ENCODE peak calls at places on chromosome 9, in seven cellular contexts. R is sigmoid colon, W is HepG2, M is vagina, J is breast epithelium, C is transverse colon, H is endothelial cell of umbilical vein. N is an unnamed sample.

GRCh38 chr9:34492051-34492450 is 30.7 kb downstream of the ENHO start:
- DNase-seq in R (no peak), W (no peak), M (no peak), J (no peak), C (no peak), H (no peak), N (no peak)

GRCh38 chr9:68896495-68896894 is 117.4 kb downstream of the PRKACG start:
- DNase-seq in R (no peak), W (no peak), M (no peak), J (no peak), C (no peak), H (no peak), N (no peak)

GRCh38 chr9:2260401-2261306 is 245.5 kb downstream of the SMARCA2 start:
- DNase-seq in R (no peak), W (no peak), M (no peak), J (no peak), C (no peak), H (peak), N (no peak)

GRCh38 chr9:13175732-13176131 is 103.8 kb downstream of the MPDZ start:
- DNase-seq in R (no peak), W (peak), M (no peak), J (no peak), C (no peak), H (no peak), N (no peak)

GRCh38 chr9:8750639-8751041 is 951.1 kb upstream of the DMAC1 start:
- DNase-seq in R (no peak), W (no peak), M (no peak), J (no peak), C (no peak), H (no peak), N (no peak)

GRCh38 chr9:88567870-88568269 is 32.9 kb downstream of the NXNL2 start:
- DNase-seq in R (no peak), W (no peak), M (no peak), J (no peak), C (no peak), H (no peak), N (no peak)

GRCh38 chr9:16974436-16974835 is 104.0 kb upstream of the BNC2 start:
- DNase-seq in R (no peak), W (no peak), M (no peak), J (no peak), C (no peak), H (no peak), N (no peak)

GRCh38 chr9:34957492-34958410 is at the start of gene PHF24:
- DNase-seq in R (no peak), W (no peak), M (no peak), J (no peak), C (no peak), H (no peak), N (no peak)

GRCh38 chr9:99059074-99059894 is 45.6 kb upstream of the TGFBR1 start:
- DNase-seq in R (no peak), W (no peak), M (no peak), J (no peak), C (peak), H (no peak), N (no peak)

GRCh38 chr9:118595719-118596305 is 773.4 kb downstream of the BRINP1 start:
- DNase-seq in R (peak), W (no peak), M (no peak), J (no peak), C (peak), H (peak), N (peak)

GRCh38 chr9:93591706-93592388 is 15.5 kb downstream of the PHF2 start:
- DNase-seq in R (no peak), W (no peak), M (peak), J (no peak), C (no peak), H (no peak), N (no peak)

GRCh38 chr9:8863886-8864881 is 1064.6 kb upstream of the DMAC1 start:
- DNase-seq in R (no peak), W (no peak), M (no peak), J (no peak), C (no peak), H (no peak), N (no peak)

GRCh38 chr9:109399258-109399767 is 78.5 kb upstream of the EPB41L4B start:
- DNase-seq in R (no peak), W (no peak), M (no peak), J (no peak), C (no peak), H (no peak), N (no peak)

GRCh38 chr9:99011161-99011709 is 67.5 kb downstream of the COL15A1 start:
- DNase-seq in R (no peak), W (no peak), M (no peak), J (no peak), C (no peak), H (no peak), N (peak)

GRCh38 chr9:28215921-28216320 is 642.6 kb upstream of the C9orf72 start:
- DNase-seq in R (no peak), W (no peak), M (no peak), J (no peak), C (no peak), H (no peak), N (no peak)

GRCh38 chr9:4499917-4500316 is 9.6 kb downstream of the SLC1A1 start:
- DNase-seq in R (no peak), W (no peak), M (no peak), J (no peak), C (no peak), H (no peak), N (no peak)

GRCh38 chr9:104903609-104904008 is 24.3 kb downstream of the ABCA1 start:
- DNase-seq in R (no peak), W (peak), M (no peak), J (no peak), C (no peak), H (no peak), N (no peak)

GRCh38 chr9:2289234-2289755 is 274.1 kb downstream of the SMARCA2 start:
- DNase-seq in R (no peak), W (no peak), M (no peak), J (no peak), C (no peak), H (no peak), N (no peak)

GRCh38 chr9:81321551-81321950 is 367.8 kb downstream of the TLE1 start:
- DNase-seq in R (no peak), W (no peak), M (no peak), J (no peak), C (no peak), H (no peak), N (no peak)

GRCh38 chr9:127229691-127230417 is 34.7 kb upstream of the GARNL3 start:
- DNase-seq in R (no peak), W (no peak), M (no peak), J (no peak), C (no peak), H (no peak), N (no peak)

GRCh38 chr9:37582548-37583157 is 6.5 kb upstream of the FBXO10 start:
- DNase-seq in R (no peak), W (peak), M (no peak), J (no peak), C (no peak), H (peak), N (no peak)

GRCh38 chr9:122986010-122986409 is 45.2 kb downstream of the RABGAP1 start:
- DNase-seq in R (no peak), W (no peak), M (no peak), J (no peak), C (no peak), H (no peak), N (no peak)

GRCh38 chr9:129725841-129726251 is 27.0 kb downstream of the PTGES start:
- DNase-seq in R (no peak), W (no peak), M (no peak), J (no peak), C (no peak), H (no peak), N (no peak)
- H3K4me3 ChIP-seq in R (no peak), W (no peak), M (no peak), J (no peak), C (no peak), H (no peak), N (peak)

GRCh38 chr9:91836515-91836914 is 113.5 kb downstream of the ROR2 start:
- DNase-seq in R (peak), W (no peak), M (no peak), J (no peak), C (no peak), H (no peak), N (no peak)
- H3K27ac ChIP-seq in R (no peak), W (no peak), M (peak), J (no peak), C (peak), H (no peak), N (no peak)

GRCh38 chr9:76162751-76163500 is 231.3 kb downstream of the RFK start:
- DNase-seq in R (no peak), W (no peak), M (no peak), J (no peak), C (no peak), H (no peak), N (no peak)

GRCh38 chr9:76161546-76161945 is 232.7 kb downstream of the RFK start:
- DNase-seq in R (peak), W (no peak), M (no peak), J (no peak), C (no peak), H (no peak), N (no peak)

GRCh38 chr9:76159288-76159926 is 234.8 kb downstream of the RFK start:
- DNase-seq in R (no peak), W (no peak), M (no peak), J (no peak), C (no peak), H (no peak), N (no peak)

GRCh38 chr9:76162109-76162730 is 232.0 kb downstream of the RFK start:
- DNase-seq in R (no peak), W (no peak), M (no peak), J (no peak), C (no peak), H (no peak), N (no peak)

GRCh38 chr9:76161103-76161502 is 233.1 kb downstream of the RFK start:
- DNase-seq in R (no peak), W (no peak), M (no peak), J (no peak), C (no peak), H (no peak), N (no peak)
- TF ChIP-seq POLR2AphosphoS5 in R (no peak), W (no peak), M (no peak), J (no peak), C (no peak), H (no peak), N (no peak)

DNA sequence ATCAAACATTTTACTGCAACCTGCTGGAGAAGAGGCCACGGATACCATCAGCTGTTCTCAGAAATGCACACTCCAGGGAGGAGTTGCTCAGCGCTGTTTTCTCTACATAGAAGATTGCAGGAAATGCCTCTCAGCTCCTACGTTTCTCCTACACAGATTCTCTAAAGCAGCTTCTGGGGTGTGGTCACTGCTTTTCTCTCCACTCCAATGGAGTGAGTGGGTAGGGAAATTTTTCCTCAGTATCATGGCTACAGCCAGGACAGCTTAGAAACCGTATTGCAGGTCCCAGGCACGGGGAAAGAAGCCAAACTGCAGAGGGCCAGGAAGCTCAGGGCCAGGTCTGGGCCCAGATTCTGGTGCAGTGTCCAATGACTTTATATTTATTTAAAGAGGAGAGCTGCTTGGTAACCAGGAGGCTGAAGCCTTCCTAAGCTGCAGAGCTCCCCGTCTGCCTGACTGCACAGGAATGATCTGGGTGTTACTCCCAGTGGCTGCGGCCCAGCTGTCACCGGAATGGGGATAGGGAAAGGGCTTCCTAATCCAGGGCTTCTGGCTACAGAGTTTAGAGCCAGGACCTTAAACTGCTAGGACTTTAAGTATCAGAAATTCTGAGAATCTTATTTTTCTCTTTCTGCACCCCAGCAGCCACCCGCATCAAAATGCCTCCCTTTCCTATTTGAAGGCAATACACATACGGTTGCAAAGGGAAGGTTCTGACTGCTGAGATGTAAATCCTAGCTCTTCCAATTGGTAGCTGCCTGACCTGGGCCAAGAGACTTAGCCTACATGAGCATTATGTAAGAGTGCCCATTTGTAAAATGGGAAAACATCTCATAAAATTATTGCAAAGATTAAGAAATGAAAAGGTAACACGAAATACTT is 1.4 kb upstream of the SPTAN1 start:
- DNase-seq in R (peak), W (no peak), M (no peak), J (no peak), C (no peak), H (peak), N (no peak)
- H3K4me3 ChIP-seq in R (no peak), W (peak), M (peak), J (no peak), C (peak), H (peak), N (peak)

GRCh38 chr9:115770521-115770920 is 383.1 kb upstream of the PAPPA start:
- DNase-seq in R (no peak), W (no peak), M (no peak), J (no peak), C (no peak), H (no peak), N (no peak)

GRCh38 chr9:115764649-115765048 is 388.9 kb upstream of the PAPPA start:
- DNase-seq in R (no peak), W (no peak), M (no peak), J (no peak), C (no peak), H (no peak), N (no peak)

GRCh38 chr9:115766495-115766894 is 387.1 kb upstream of the PAPPA start:
- DNase-seq in R (no peak), W (no peak), M (no peak), J (no peak), C (no peak), H (no peak), N (no peak)

GRCh38 chr9:115759411-115759810 is 394.2 kb upstream of the PAPPA start:
- DNase-seq in R (no peak), W (no peak), M (no peak), J (no peak), C (no peak), H (no peak), N (no peak)

DNA sequence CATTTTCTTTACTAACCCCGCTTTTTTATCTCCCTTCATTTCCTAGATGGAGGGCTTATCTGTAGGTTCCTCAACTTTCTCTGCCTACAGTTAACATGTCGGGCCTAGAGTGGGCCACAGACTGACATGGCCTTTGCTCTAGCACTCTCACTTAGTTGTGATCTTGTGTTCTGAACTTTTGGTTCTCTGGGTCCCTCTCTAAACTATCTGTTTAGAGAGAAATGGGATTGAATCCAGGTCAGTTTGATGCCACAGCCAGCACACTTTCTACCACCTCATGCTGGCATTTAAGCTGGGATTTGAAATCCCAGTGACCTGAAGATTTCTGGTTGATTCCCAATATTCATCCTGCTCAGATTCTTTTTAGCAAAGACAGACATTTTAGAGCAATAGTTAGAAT is 388.5 kb upstream of the PAPPA start:
- DNase-seq in R (no peak), W (no peak), M (no peak), J (no peak), C (no peak), H (no peak), N (no peak)
- H3K27ac ChIP-seq in R (no peak), W (no peak), M (no peak), J (no peak), C (no peak), H (no peak), N (no peak)

DNA sequence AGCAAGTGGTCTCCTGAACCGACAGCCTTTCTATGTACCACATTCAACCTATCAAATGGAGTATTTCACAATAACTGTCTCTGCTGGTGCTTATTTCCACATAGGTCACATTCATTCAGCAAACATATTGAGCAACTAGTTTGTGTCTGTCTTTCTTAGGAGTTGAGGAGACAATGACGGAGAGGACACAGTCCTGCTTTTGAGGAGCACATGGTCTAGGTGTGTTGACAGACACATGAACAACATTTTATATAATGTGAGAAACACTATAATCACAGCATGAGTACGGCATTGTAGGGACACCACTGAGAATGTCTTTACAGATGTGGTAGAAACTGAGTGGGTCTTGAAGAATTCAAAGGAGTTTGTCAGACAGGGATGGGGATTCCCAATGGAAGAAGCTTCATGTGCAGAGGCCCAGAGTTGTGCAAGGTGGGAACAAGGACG is 28.5 kb downstream of the NFIL3 start:
- DNase-seq in R (no peak), W (peak), M (no peak), J (no peak), C (no peak), H (no peak), N (no peak)
- TF ChIP-seq POLR2AphosphoS5 in R (no peak), W (no peak), M (peak), J (no peak), C (no peak), H (no peak), N (no peak)

GRCh38 chr9:131043097-131043496 is 34.1 kb downstream of the LAMC3 start:
- DNase-seq in R (no peak), W (no peak), M (no peak), J (no peak), C (no peak), H (no peak), N (no peak)
- H3K4me3 ChIP-seq in R (no peak), W (no peak), M (no peak), J (no peak), C (no peak), H (no peak), N (no peak)

GRCh38 chr9:79928661-79929060 is 356.9 kb downstream of the TLE4 start:
- DNase-seq in R (no peak), W (no peak), M (no peak), J (no peak), C (no peak), H (no peak), N (no peak)
- H3K27ac ChIP-seq in R (no peak), W (no peak), M (no peak), J (no peak), C (no peak), H (no peak), N (no peak)